ENCODE peak calls at places on chromosomes 1 and 21, in six cellular contexts. One of them, this sample, is unnamed.

GRCh38 chr1:198558402-198558801 is 17.9 kb upstream of the ATP6V1G3 start:
- DNase-seq in pancreas: no peak
- DNase-seq in tibial nerve: no peak
- DNase-seq in GM20000: no peak
- DNase-seq in colonic mucosa: no peak
- DNase-seq in CD8-positive, alpha-beta T cell: no peak
- DNase-seq in this sample: no peak

GRCh38 chr1:187680823-187681222 is 852.1 kb downstream of the PLA2G4A start:
- DNase-seq in pancreas: no peak
- DNase-seq in tibial nerve: no peak
- DNase-seq in GM20000: no peak
- DNase-seq in colonic mucosa: no peak
- DNase-seq in CD8-positive, alpha-beta T cell: no peak
- DNase-seq in this sample: no peak

GRCh38 chr1:192186197-192186596 is 27.9 kb downstream of the RGS18 start:
- DNase-seq in pancreas: no peak
- DNase-seq in tibial nerve: no peak
- DNase-seq in GM20000: no peak
- DNase-seq in colonic mucosa: no peak
- DNase-seq in CD8-positive, alpha-beta T cell: no peak
- DNase-seq in this sample: no peak

GRCh38 chr21:42547001-42547905 is 33.6 kb downstream of the SLC37A1 start:
- DNase-seq in pancreas: no peak
- DNase-seq in tibial nerve: no peak
- DNase-seq in GM20000: no peak
- DNase-seq in colonic mucosa: no peak
- DNase-seq in CD8-positive, alpha-beta T cell: no peak
- DNase-seq in this sample: peak

GRCh38 chr21:27026501-27026900 is 59.6 kb upstream of the ADAMTS5 start:
- DNase-seq in pancreas: no peak
- DNase-seq in tibial nerve: no peak
- DNase-seq in GM20000: no peak
- DNase-seq in colonic mucosa: no peak
- DNase-seq in CD8-positive, alpha-beta T cell: no peak
- DNase-seq in this sample: no peak

GRCh38 chr1:46649764-46650163 is 18.4 kb downstream of the ATPAF1 start:
- DNase-seq in pancreas: no peak
- DNase-seq in tibial nerve: no peak
- DNase-seq in GM20000: no peak
- DNase-seq in colonic mucosa: no peak
- DNase-seq in CD8-positive, alpha-beta T cell: no peak
- DNase-seq in this sample: no peak

GRCh38 chr1:108584320-108584968 is 24.5 kb downstream of the EEIG2 start:
- DNase-seq in pancreas: no peak
- DNase-seq in tibial nerve: no peak
- DNase-seq in GM20000: no peak
- DNase-seq in colonic mucosa: no peak
- DNase-seq in CD8-positive, alpha-beta T cell: no peak
- DNase-seq in this sample: no peak

GRCh38 chr1:172719694-172720138 is 60.8 kb downstream of the FASLG start:
- DNase-seq in pancreas: no peak
- DNase-seq in tibial nerve: peak
- DNase-seq in GM20000: peak
- DNase-seq in colonic mucosa: no peak
- DNase-seq in CD8-positive, alpha-beta T cell: no peak
- DNase-seq in this sample: no peak

GRCh38 chr1:209291715-209292114 is 291.8 kb upstream of the CAMK1G start:
- DNase-seq in pancreas: no peak
- DNase-seq in tibial nerve: no peak
- DNase-seq in GM20000: no peak
- DNase-seq in colonic mucosa: no peak
- DNase-seq in CD8-positive, alpha-beta T cell: no peak
- DNase-seq in this sample: no peak

DNA sequence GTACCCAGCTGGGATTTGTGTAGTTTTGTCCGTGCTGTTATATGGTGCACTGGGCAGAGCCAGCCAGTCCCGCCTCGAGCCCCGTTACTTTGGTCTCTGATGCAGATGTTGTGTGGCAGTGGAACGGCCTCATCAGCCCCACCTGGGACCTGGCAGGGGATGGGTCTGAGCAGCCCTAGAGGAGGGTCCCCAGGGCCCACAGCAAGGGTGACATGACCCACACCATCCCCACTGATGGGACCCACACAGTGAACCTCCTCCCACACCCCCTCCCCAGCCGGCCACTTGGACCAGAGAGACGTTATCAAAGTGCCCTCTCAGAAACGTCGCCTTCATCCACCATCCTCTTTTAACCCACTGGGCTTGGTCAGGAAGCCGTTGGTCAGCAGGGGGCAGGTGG is 42.0 kb upstream of the PCBP3 start:
- DNase-seq in pancreas: no peak
- DNase-seq in tibial nerve: no peak
- DNase-seq in GM20000: no peak
- DNase-seq in colonic mucosa: no peak
- DNase-seq in CD8-positive, alpha-beta T cell: no peak
- DNase-seq in this sample: peak
- TF ChIP-seq CTCF in pancreas: no peak
- TF ChIP-seq CTCF in tibial nerve: no peak
- TF ChIP-seq CTCF in GM20000: no peak
- TF ChIP-seq CTCF in colonic mucosa: no peak
- TF ChIP-seq CTCF in CD8-positive, alpha-beta T cell: no peak
- TF ChIP-seq CTCF in this sample: no peak

DNA sequence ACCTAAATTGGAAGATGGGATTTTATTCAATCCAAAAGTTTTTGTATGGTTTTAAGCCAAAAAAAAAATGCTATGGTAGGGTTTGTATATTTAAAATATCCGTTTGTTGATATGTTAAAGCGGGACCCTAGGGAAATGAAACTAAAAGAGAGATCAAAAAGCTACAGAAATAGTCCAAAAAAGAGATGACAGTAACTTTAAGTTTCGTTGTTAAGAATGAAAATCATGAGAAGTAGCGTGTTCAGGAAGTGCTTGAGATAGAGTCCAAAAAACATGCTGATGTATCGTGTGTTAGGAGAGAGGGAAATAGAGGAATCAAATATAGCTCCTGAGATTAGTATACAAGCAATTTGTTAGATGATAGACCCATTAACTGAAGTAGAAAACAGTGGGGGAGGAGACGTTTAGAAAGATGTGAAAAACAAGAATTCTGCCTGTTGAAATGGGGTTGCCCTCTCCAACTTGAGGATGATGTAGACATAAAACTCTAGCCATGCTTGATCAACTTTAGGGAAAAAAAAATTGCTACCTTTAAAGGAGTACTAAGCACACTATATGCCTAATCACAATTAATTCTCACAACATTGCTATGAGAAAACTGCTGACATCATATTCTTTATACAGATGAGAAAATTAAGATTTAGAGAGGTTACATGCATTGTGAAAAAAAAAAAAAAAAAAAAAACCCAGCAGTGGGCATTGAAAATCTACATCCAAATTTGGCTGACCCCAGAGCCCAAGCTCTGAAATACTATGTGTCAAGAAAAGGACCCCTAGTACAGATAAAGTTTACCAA is 617.4 kb upstream of the ADGRL2 start:
- DNase-seq in pancreas: no peak
- DNase-seq in tibial nerve: no peak
- DNase-seq in GM20000: no peak
- DNase-seq in colonic mucosa: no peak
- DNase-seq in CD8-positive, alpha-beta T cell: no peak
- DNase-seq in this sample: no peak
- TF ChIP-seq CTCF in pancreas: no peak
- TF ChIP-seq CTCF in tibial nerve: no peak
- TF ChIP-seq CTCF in GM20000: no peak
- TF ChIP-seq CTCF in colonic mucosa: no peak
- TF ChIP-seq CTCF in CD8-positive, alpha-beta T cell: no peak
- TF ChIP-seq CTCF in this sample: no peak

DNA sequence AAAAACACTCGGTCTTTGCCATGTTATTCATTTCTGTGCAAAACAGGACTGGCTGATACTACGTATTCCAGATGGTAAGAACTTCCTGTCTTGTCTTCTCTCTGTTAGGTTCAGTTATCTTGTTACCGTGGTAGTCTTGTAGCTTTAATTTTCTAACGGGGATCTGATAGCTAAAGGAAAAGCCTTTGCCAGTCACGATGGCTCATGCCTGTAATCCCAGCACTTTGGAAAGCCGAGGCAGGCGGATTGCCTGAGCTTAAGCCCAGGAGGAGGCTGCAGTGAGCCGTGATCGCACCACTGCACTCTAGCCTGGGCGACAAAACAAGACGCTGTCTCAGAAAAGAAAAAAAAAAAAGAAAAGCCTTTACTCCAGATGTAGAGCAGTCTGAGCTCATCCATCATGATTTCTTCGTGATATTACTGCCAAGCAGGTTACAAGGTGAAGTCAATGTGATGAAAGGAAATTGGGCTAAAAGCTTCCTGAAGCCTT is 11.1 kb upstream of the MSTO1 start:
- DNase-seq in pancreas: no peak
- DNase-seq in tibial nerve: peak
- DNase-seq in GM20000: no peak
- DNase-seq in colonic mucosa: no peak
- DNase-seq in CD8-positive, alpha-beta T cell: peak
- DNase-seq in this sample: no peak
- TF ChIP-seq CTCF in pancreas: no peak
- TF ChIP-seq CTCF in tibial nerve: no peak
- TF ChIP-seq CTCF in GM20000: no peak
- TF ChIP-seq CTCF in colonic mucosa: no peak
- TF ChIP-seq CTCF in CD8-positive, alpha-beta T cell: no peak
- TF ChIP-seq CTCF in this sample: no peak

GRCh38 chr1:59541161-59541560 is 244.3 kb downstream of the FGGY start:
- DNase-seq in pancreas: no peak
- DNase-seq in tibial nerve: no peak
- DNase-seq in GM20000: no peak
- DNase-seq in colonic mucosa: no peak
- DNase-seq in CD8-positive, alpha-beta T cell: no peak
- DNase-seq in this sample: no peak
- TF ChIP-seq CTCF in pancreas: no peak
- TF ChIP-seq CTCF in tibial nerve: no peak
- TF ChIP-seq CTCF in GM20000: no peak
- TF ChIP-seq CTCF in colonic mucosa: no peak
- TF ChIP-seq CTCF in CD8-positive, alpha-beta T cell: no peak
- TF ChIP-seq CTCF in this sample: no peak

DNA sequence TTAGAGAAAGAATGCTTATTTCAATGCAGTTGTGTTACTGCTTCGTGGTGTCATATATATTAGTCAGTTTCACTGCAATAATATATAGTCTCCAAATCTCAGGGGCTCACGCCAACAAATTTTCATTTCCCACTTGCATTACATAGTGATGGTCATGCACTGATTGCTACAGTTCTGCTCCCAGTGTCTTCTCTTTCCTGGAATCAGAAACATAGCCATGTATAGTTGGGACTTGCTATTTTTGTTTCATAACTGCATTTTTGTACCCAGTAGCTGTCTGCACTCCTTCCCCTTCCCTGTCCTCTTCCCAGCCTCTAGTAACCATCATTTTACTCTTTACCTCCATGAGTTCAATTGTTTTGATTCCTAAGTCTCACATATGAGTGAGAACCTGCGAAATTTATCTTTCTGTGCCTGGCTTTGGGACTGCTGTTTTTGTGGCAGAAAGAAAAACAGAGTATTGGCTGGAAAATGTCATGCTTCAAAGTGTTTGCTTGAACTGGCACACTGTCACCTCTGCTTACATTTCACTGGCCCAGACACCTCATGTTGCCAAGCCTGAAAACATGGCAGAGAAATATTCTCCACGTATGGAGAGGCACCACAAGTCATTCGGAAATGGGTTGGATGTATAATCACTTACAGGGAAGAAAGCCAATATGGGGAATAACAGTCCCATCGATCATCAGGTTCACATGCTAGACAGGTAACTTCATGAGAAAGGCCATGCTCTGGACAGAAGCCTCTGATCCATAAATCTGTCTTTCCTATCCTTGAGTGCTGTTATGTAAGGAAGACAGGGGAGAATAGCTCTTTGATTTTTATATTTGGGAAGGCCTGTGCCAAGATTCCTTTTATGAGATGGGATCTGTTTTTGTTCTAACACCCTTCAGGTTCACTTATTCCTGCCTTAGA is 60.4 kb upstream of the BACH1 start:
- DNase-seq in pancreas: no peak
- DNase-seq in tibial nerve: no peak
- DNase-seq in GM20000: no peak
- DNase-seq in colonic mucosa: no peak
- DNase-seq in CD8-positive, alpha-beta T cell: no peak
- DNase-seq in this sample: no peak
- TF ChIP-seq CTCF in pancreas: no peak
- TF ChIP-seq CTCF in tibial nerve: no peak
- TF ChIP-seq CTCF in GM20000: no peak
- TF ChIP-seq CTCF in colonic mucosa: no peak
- TF ChIP-seq CTCF in CD8-positive, alpha-beta T cell: no peak
- TF ChIP-seq CTCF in this sample: no peak

GRCh38 chr1:56644941-56645662 is at the start of gene PRKAA2:
- DNase-seq in pancreas: peak
- DNase-seq in tibial nerve: peak
- DNase-seq in GM20000: peak
- DNase-seq in colonic mucosa: peak
- DNase-seq in CD8-positive, alpha-beta T cell: no peak
- DNase-seq in this sample: no peak
- TF ChIP-seq CTCF in pancreas: no peak
- TF ChIP-seq CTCF in tibial nerve: no peak
- TF ChIP-seq CTCF in GM20000: no peak
- TF ChIP-seq CTCF in colonic mucosa: no peak
- TF ChIP-seq CTCF in CD8-positive, alpha-beta T cell: no peak
- TF ChIP-seq CTCF in this sample: no peak

GRCh38 chr1:26597629-26598039 is 68.1 kb downstream of the RPS6KA1 start:
- DNase-seq in pancreas: no peak
- DNase-seq in tibial nerve: no peak
- DNase-seq in GM20000: peak
- DNase-seq in colonic mucosa: no peak
- DNase-seq in CD8-positive, alpha-beta T cell: no peak
- DNase-seq in this sample: no peak
- TF ChIP-seq CTCF in pancreas: peak
- TF ChIP-seq CTCF in tibial nerve: peak
- TF ChIP-seq CTCF in GM20000: peak
- TF ChIP-seq CTCF in colonic mucosa: peak
- TF ChIP-seq CTCF in CD8-positive, alpha-beta T cell: peak
- TF ChIP-seq CTCF in this sample: peak

DNA sequence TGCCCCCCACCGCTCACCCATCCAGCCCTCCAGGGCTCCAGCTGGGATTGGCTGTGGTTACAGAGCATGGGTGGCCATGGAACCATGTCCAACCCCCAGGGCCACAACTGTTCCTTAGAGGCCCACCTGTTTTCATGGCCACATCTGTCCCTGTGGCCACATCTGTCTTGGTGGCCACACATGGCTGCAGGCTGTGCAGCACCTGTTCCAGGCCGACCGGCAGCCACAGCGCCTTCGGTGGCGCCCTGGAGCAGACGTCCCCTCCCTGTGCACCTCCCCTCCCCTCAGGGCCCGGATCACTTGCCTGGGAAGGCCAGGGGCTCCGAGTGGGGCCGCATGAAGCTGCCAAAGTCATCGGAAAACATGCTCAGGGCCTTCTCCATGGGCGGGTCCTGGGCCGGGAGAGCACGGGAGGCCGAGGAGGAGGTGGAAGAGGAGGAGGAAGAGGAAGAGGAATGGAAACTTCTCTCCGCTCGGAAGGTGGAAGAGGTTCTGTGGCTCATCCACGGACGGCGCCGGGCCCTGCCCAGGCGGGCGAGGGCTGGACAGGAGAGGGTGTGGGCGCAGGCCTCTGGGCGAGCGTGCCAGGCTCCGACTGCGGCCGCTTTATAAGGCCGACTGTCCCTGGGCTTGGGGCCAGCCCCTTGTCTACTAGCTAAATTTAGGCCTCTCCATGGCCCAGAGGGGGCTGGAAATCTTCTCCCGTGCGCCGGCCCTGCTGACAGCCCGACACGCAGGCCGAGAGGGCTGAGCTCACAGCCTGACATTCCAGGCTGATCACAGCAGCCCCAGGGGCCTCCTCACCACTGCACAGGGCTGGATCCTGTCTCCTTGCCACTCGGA is at the start of gene HSPB7:
- DNase-seq in pancreas: peak
- DNase-seq in tibial nerve: peak
- DNase-seq in GM20000: peak
- DNase-seq in colonic mucosa: peak
- DNase-seq in CD8-positive, alpha-beta T cell: no peak
- DNase-seq in this sample: peak
- TF ChIP-seq CTCF in pancreas: no peak
- TF ChIP-seq CTCF in tibial nerve: no peak
- TF ChIP-seq CTCF in GM20000: peak
- TF ChIP-seq CTCF in colonic mucosa: no peak
- TF ChIP-seq CTCF in CD8-positive, alpha-beta T cell: no peak
- TF ChIP-seq CTCF in this sample: no peak